ENCODE peak calls at places on chromosomes 13 and 19, in six cellular contexts. E is activated B cell treated with CpG ODN at 0.5 μM for 24 hours; A is CD4-positive, alpha-beta T cell; M is HL-60; N is NCI-H510A treated with DMSO at 0.1 percent for 48 hours; U is H9. Q is an unnamed sample.

GRCh38 chr19:17584132-17584531 is 28.7 kb downstream of the COLGALT1 start:
- DNase-seq in E (no peak), A (no peak), M (no peak), N (no peak), U (no peak), Q (no peak)

GRCh38 chr19:7088999-7089398 is 19.5 kb downstream of the ZNF557 start:
- DNase-seq in E (no peak), A (no peak), M (no peak), N (no peak), U (no peak), Q (no peak)

GRCh38 chr19:15455996-15456395 is 6.2 kb upstream of the WIZ start:
- DNase-seq in E (no peak), A (no peak), M (no peak), N (no peak), U (no peak), Q (no peak)

GRCh38 chr19:33905473-33905936 is 108.8 kb downstream of the KCTD15 start:
- DNase-seq in E (no peak), A (no peak), M (no peak), N (no peak), U (peak), Q (no peak)

GRCh38 chr13:20193924-20194631 is 1.3 kb upstream of the GJB2 start:
- DNase-seq in E (no peak), A (no peak), M (no peak), N (no peak), U (no peak), Q (no peak)

GRCh38 chr13:105990256-105990958 is 545.1 kb downstream of the EFNB2 start:
- DNase-seq in E (no peak), A (no peak), M (no peak), N (no peak), U (no peak), Q (no peak)

GRCh38 chr19:5487222-5487621 is 32.0 kb downstream of the ZNRF4 start:
- DNase-seq in E (no peak), A (no peak), M (no peak), N (no peak), U (no peak), Q (no peak)

GRCh38 chr19:38733493-38734175 is 10.6 kb downstream of the CAPN12 start:
- DNase-seq in E (no peak), A (no peak), M (no peak), N (no peak), U (peak), Q (no peak)